ENCODE peak calls at places on chromosomes 3 and 15, in ten cellular contexts. F is heart right ventricle, W is IMR-90, X is spleen, O is heart left ventricle, Y is cardiac muscle cell, V is A549, T is adrenal gland, I is fibroblast of lung, N is astrocyte. B is an unnamed sample. For H3K4me1, the result is how much of the 10 kb centered on the place peaks cover.

GRCh38 chr3:102036015-102036414 is 186.7 kb downstream of the NFKBIZ start:
- DNase-seq in F (no peak), W (no peak), X (no peak), O (no peak), Y (no peak), V (no peak), T (no peak), I (no peak), N (no peak), B (no peak)

GRCh38 chr15:70189826-70190225 is 92.1 kb upstream of the TLE3 start:
- DNase-seq in F (no peak), W (no peak), X (no peak), O (no peak), Y (no peak), V (no peak), T (no peak), I (no peak), N (no peak), B (no peak)

GRCh38 chr15:74242296-74242929 is 6.3 kb downstream of the CCDC33 start:
- DNase-seq in F (no peak), W (peak), X (peak), O (no peak), Y (peak), V (peak), T (peak), I (peak), N (peak), B (no peak)

GRCh38 chr3:187725653-187726370 is 19.5 kb downstream of the BCL6 start:
- DNase-seq in F (no peak), W (no peak), X (no peak), O (no peak), Y (no peak), V (no peak), T (no peak), I (no peak), N (no peak), B (no peak)

GRCh38 chr15:29571728-29572454 is 250.4 kb downstream of the TJP1 start:
- DNase-seq in F (no peak), W (no peak), X (no peak), O (no peak), Y (peak), V (peak), T (peak), I (no peak), N (no peak), B (peak)

GRCh38 chr3:45664558-45664957 is 24.6 kb upstream of the SACM1L start:
- DNase-seq in F (peak), W (no peak), X (peak), O (no peak), Y (no peak), V (no peak), T (peak), I (no peak), N (no peak), B (no peak)

GRCh38 chr3:139301183-139301582 is 42.6 kb upstream of the MRPS22 start:
- DNase-seq in F (peak), W (peak), X (peak), O (no peak), Y (peak), V (no peak), T (no peak), I (peak), N (peak), B (no peak)

GRCh38 chr3:101311676-101312075 is 8.7 kb downstream of the IMPG2 start:
- DNase-seq in F (no peak), W (no peak), X (no peak), O (no peak), Y (no peak), V (no peak), T (no peak), I (no peak), N (no peak), B (no peak)

GRCh38 chr3:85003479-85003878 is 44.7 kb downstream of the CADM2 start:
- DNase-seq in F (no peak), W (no peak), X (no peak), O (no peak), Y (no peak), V (no peak), T (no peak), I (no peak), N (no peak), B (no peak)

GRCh38 chr15:58515807-58516206 is 84.0 kb downstream of the LIPC start:
- DNase-seq in F (no peak), W (no peak), X (no peak), O (no peak), Y (no peak), V (no peak), T (no peak), I (no peak), N (no peak), B (no peak)

GRCh38 chr3:128497305-128498126 is 4.5 kb upstream of the GATA2 start:
- DNase-seq in F (peak), W (no peak), X (peak), O (peak), Y (peak), V (peak), T (peak), I (peak), N (no peak), B (peak)

GRCh38 chr3:112074616-112075497 is 11.3 kb upstream of the C3orf52 start:
- DNase-seq in F (no peak), W (peak), X (peak), O (no peak), Y (peak), V (peak), T (peak), I (peak), N (peak), B (peak)

GRCh38 chr3:173644086-173645082 is 246.8 kb downstream of the NLGN1 start:
- DNase-seq in F (no peak), W (no peak), X (no peak), O (no peak), Y (no peak), V (no peak), T (no peak), I (no peak), N (no peak), B (no peak)

GRCh38 chr3:99895706-99896441 is 78.2 kb downstream of the CMSS1 start:
- DNase-seq in F (no peak), W (peak), X (no peak), O (no peak), Y (peak), V (peak), T (no peak), I (peak), N (peak), B (peak)

GRCh38 chr3:138197058-138197457 is 10.0 kb downstream of the ARMC8 start:
- DNase-seq in F (no peak), W (peak), X (no peak), O (peak), Y (peak), V (no peak), T (no peak), I (peak), N (peak), B (peak)

GRCh38 chr15:70487380-70487725 is 276.0 kb downstream of the UACA start:
- DNase-seq in F (no peak), W (no peak), X (peak), O (no peak), Y (no peak), V (no peak), T (no peak), I (no peak), N (no peak), B (no peak)

GRCh38 chr15:56351957-56352506 is 13.2 kb upstream of the TEX9 start:
- DNase-seq in F (no peak), W (no peak), X (no peak), O (no peak), Y (peak), V (no peak), T (no peak), I (peak), N (peak), B (no peak)

DNA sequence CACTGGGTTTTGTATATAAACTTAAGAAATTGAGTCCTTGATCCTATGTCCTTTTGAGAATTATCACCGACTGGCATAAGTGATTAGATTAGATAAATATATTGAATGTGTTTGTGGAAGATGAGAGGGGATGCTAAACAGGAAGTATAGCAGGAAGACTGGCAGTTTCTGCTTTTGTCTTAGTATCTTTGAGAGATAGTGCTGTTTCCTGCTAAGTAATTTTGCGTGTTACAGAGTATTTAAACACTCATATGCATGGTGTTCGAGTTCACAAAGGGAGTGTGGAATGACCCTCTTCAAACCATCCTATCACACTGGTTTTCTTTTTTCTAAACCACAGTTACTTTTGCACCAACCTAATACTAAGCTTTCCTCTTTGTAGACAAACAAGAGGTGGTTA is 106.0 kb downstream of the KLHL25 start:
- DNase-seq in F (no peak), W (no peak), X (no peak), O (no peak), Y (no peak), V (no peak), T (no peak), I (no peak), N (no peak), B (no peak)
- H3K4me1 ChIP-seq in F (half or more), W (under half), X (half or more), O (half or more), Y (under half), V (under half), T (under half), I (under half), N (under half), B (under half)

GRCh38 chr15:33903661-33904060 is 64.6 kb upstream of the CHRM5 start:
- DNase-seq in F (no peak), W (no peak), X (no peak), O (no peak), Y (no peak), V (no peak), T (no peak), I (no peak), N (no peak), B (no peak)

GRCh38 chr15:33907326-33907725 is 61.0 kb upstream of the CHRM5 start:
- DNase-seq in F (no peak), W (no peak), X (no peak), O (no peak), Y (peak), V (no peak), T (no peak), I (no peak), N (no peak), B (no peak)

DNA sequence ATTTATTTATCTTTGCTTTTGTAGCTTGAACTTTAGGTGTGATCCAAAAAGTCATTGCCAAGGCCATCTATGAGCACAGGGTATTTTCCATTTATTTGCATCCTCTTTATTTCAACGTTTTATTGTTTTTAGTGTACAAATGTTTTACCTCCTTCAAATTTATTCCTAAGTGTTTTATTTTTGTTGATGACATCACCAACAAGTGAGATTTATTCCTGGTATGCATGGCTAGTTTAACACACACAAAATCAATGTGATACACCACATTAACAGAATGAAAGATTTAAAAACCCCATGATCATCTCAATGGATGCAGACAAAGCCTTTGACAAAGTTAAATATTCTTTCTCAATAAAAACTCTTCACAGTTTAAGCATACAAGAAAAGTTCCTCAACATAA is 66.3 kb upstream of the CHRM5 start:
- DNase-seq in F (no peak), W (no peak), X (no peak), O (no peak), Y (no peak), V (no peak), T (no peak), I (no peak), N (no peak), B (no peak)
- TF ChIP-seq CTCF in F (no peak), W (no peak), X (no peak), O (no peak), Y (no peak), V (no peak), T (no peak), I (no peak), N (no peak), B (no peak)

DNA sequence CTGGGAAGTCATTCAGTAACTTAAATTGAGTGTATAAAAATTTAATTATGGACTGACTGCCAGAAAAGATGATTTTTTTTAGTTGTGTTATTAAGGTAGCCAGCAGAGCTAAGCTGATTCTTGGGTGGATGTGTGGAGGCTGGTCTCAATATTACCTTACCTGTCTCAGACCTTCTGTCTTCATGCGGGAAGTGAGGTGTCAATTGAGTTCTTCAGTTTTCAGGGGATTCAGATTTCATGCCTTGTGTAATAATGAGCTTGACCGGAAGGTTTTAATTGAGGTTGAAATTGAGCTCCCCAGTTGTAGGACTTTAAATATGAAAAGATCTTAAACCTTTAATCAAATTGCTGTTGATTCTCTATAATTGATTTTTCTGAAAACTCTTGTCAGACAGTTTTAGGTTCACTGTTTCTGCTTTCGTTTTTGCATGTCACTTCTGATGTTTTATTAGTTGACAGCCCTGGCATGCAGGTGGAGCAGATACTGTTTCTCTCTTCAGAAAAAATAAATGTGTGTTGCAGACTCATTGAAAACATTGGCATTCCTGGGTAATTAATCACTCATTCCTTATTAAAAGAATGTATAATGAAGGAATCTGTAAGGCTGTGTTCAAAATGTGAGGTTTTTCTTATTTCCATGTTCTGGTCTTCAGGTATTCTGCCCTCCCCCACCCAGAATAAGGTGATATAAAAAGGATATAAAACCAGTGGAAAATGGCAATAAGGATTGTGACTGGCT is 54.5 kb downstream of the PSMD6 start:
- DNase-seq in F (no peak), W (peak), X (no peak), O (no peak), Y (peak), V (no peak), T (no peak), I (peak), N (peak), B (no peak)
- H3K4me3 ChIP-seq in F (peak), W (no peak), X (peak), O (peak), Y (no peak), V (no peak), T (no peak), I (peak), N (no peak), B (peak)

GRCh38 chr3:119120480-119120879 is 25.5 kb upstream of the TEX55 start:
- DNase-seq in F (no peak), W (no peak), X (no peak), O (no peak), Y (no peak), V (no peak), T (no peak), I (no peak), N (no peak), B (no peak)
- H3K4me1 ChIP-seq in F (under half), W (under half), X (under half), O (under half), Y (under half), V (under half), T (under half), I (under half), N (under half), B (under half)

B was measured in Caco-2.